ENCODE peak calls at places on chromosomes 16 and 17, in ten cellular contexts. I, D, H, M, C, F, V, W, E and Q are unnamed samples.

GRCh38 chr16:82639666-82640336 is 13.0 kb downstream of the CDH13 start:
- DNase-seq in I (peak), D (peak), H (no peak), M (peak), C (peak), F (peak), V (no peak), W (peak), E (peak), Q (peak)

GRCh38 chr16:48353565-48354163 is 31.5 kb downstream of the SIAH1 start:
- DNase-seq in I (peak), D (peak), H (no peak), M (peak), C (peak), F (peak), V (no peak), W (peak), E (peak), Q (peak)

GRCh38 chr17:77810536-77810935 is 148.0 kb upstream of the TNRC6C start:
- DNase-seq in I (no peak), D (no peak), H (no peak), M (peak), C (no peak), F (peak), V (no peak), W (peak), E (no peak), Q (no peak)

GRCh38 chr16:29809850-29810698 is 1.9 kb upstream of the PRRT2 start:
- DNase-seq in I (peak), D (peak), H (no peak), M (peak), C (no peak), F (no peak), V (peak), W (no peak), E (peak), Q (peak)

GRCh38 chr17:73430848-73431247 is 119.0 kb upstream of the CDC42EP4 start:
- DNase-seq in I (peak), D (no peak), H (no peak), M (no peak), C (no peak), F (no peak), V (no peak), W (peak), E (no peak), Q (no peak)

GRCh38 chr16:55323637-55324490 is at the start of gene IRX6:
- DNase-seq in I (no peak), D (no peak), H (no peak), M (peak), C (peak), F (no peak), V (peak), W (no peak), E (peak), Q (peak)

GRCh38 chr16:89815639-89816348 is 653 bp downstream of the FANCA start:
- DNase-seq in I (peak), D (no peak), H (no peak), M (peak), C (no peak), F (no peak), V (no peak), W (no peak), E (no peak), Q (no peak)

GRCh38 chr16:56891685-56892084 is 26.7 kb downstream of the SLC12A3 start:
- DNase-seq in I (no peak), D (no peak), H (no peak), M (no peak), C (no peak), F (no peak), V (no peak), W (no peak), E (no peak), Q (no peak)

GRCh38 chr16:4381935-4382794 is 10.5 kb downstream of the VASN start:
- DNase-seq in I (no peak), D (no peak), H (no peak), M (no peak), C (no peak), F (no peak), V (no peak), W (no peak), E (no peak), Q (no peak)

GRCh38 chr16:53053967-53054669 is 673 bp upstream of the CHD9 start:
- DNase-seq in I (no peak), D (peak), H (no peak), M (no peak), C (no peak), F (peak), V (no peak), W (no peak), E (peak), Q (peak)

GRCh38 chr16:31093132-31093703 is 1.4 kb downstream of the VKORC1 start:
- DNase-seq in I (no peak), D (no peak), H (no peak), M (peak), C (peak), F (no peak), V (peak), W (peak), E (peak), Q (no peak)

GRCh38 chr16:58628845-58629680 is 563 bp downstream of the CNOT1 start:
- DNase-seq in I (peak), D (peak), H (no peak), M (peak), C (peak), F (peak), V (no peak), W (peak), E (peak), Q (peak)

GRCh38 chr17:4565209-4566141 is 5.1 kb upstream of the GGT6 start:
- DNase-seq in I (peak), D (peak), H (no peak), M (peak), C (peak), F (peak), V (peak), W (peak), E (peak), Q (peak)

GRCh38 chr17:40724656-40725055 is 21.1 kb upstream of the KRT24 start:
- DNase-seq in I (no peak), D (no peak), H (no peak), M (no peak), C (no peak), F (no peak), V (no peak), W (no peak), E (no peak), Q (no peak)

GRCh38 chr16:81675662-81676535 is 103.2 kb upstream of the PLCG2 start:
- DNase-seq in I (no peak), D (no peak), H (no peak), M (no peak), C (no peak), F (no peak), V (no peak), W (no peak), E (no peak), Q (no peak)

GRCh38 chr16:4696172-4696904 is 3.0 kb downstream of the NUDT16L1 start:
- DNase-seq in I (no peak), D (no peak), H (no peak), M (no peak), C (no peak), F (peak), V (no peak), W (no peak), E (no peak), Q (peak)

GRCh38 chr16:586645-587590 is 2.9 kb upstream of the RAB40C start:
- DNase-seq in I (no peak), D (no peak), H (no peak), M (no peak), C (no peak), F (peak), V (no peak), W (no peak), E (peak), Q (no peak)

GRCh38 chr17:57915532-57915931 is 39.7 kb downstream of the CUEDC1 start:
- DNase-seq in I (no peak), D (no peak), H (no peak), M (peak), C (no peak), F (peak), V (no peak), W (no peak), E (no peak), Q (no peak)

GRCh38 chr17:42679001-42679491 is 2.3 kb upstream of the PLEKHH3 start:
- DNase-seq in I (peak), D (peak), H (no peak), M (peak), C (peak), F (peak), V (peak), W (peak), E (peak), Q (peak)

GRCh38 chr17:56834380-56835258 is 668 bp downstream of the DGKE start:
- DNase-seq in I (peak), D (peak), H (peak), M (peak), C (peak), F (peak), V (peak), W (peak), E (peak), Q (peak)

GRCh38 chr17:55086635-55087058 is 118.1 kb downstream of the STXBP4 start:
- DNase-seq in I (peak), D (no peak), H (no peak), M (no peak), C (peak), F (no peak), V (no peak), W (peak), E (no peak), Q (no peak)

GRCh38 chr16:85562102-85562786 is 50.9 kb upstream of the GSE1 start:
- DNase-seq in I (no peak), D (no peak), H (no peak), M (no peak), C (no peak), F (no peak), V (no peak), W (no peak), E (no peak), Q (no peak)

GRCh38 chr17:27975146-27976011 is 67.1 kb upstream of the NLK start:
- DNase-seq in I (no peak), D (no peak), H (no peak), M (no peak), C (peak), F (no peak), V (no peak), W (peak), E (no peak), Q (no peak)

GRCh38 chr17:42457107-42457787 is 1.4 kb upstream of the ATP6V0A1 start:
- DNase-seq in I (no peak), D (no peak), H (no peak), M (no peak), C (no peak), F (no peak), V (no peak), W (peak), E (no peak), Q (no peak)

GRCh38 chr16:29883987-29884386 is 15.4 kb downstream of the SEZ6L2 start:
- DNase-seq in I (no peak), D (no peak), H (no peak), M (no peak), C (no peak), F (no peak), V (no peak), W (no peak), E (no peak), Q (no peak)

GRCh38 chr16:81745704-81746558 is 33.2 kb upstream of the PLCG2 start:
- DNase-seq in I (peak), D (peak), H (peak), M (peak), C (peak), F (peak), V (peak), W (peak), E (peak), Q (peak)